ENCODE peak calls at places on chromosomes 16 and 17, in ten cellular contexts. One of them, this sample, is unnamed.

GRCh38 chr16:3112058-3112880 is at the start of gene ZNF205:
- DNase-seq in H54: peak
- DNase-seq in ovary: peak
- DNase-seq in uterus: peak
- DNase-seq in sigmoid colon: peak
- DNase-seq in GM12891: no peak
- DNase-seq in IMR-90: peak
- DNase-seq in esophagus squamous epithelium: no peak
- DNase-seq in transverse colon: peak
- DNase-seq in A549: peak
- DNase-seq in this sample: peak

GRCh38 chr17:45223541-45224528 is 2.1 kb downstream of the FMNL1 start:
- DNase-seq in sigmoid colon: no peak
- DNase-seq in ovary: no peak
- DNase-seq in IMR-90: no peak
- DNase-seq in A549: no peak
- DNase-seq in H54: peak
- DNase-seq in uterus: no peak
- DNase-seq in GM12891: no peak
- DNase-seq in transverse colon: no peak
- DNase-seq in esophagus squamous epithelium: no peak
- DNase-seq in this sample: no peak

GRCh38 chr16:69371564-69371963 is 14.2 kb downstream of the TERF2 start:
- DNase-seq in esophagus squamous epithelium: no peak
- DNase-seq in IMR-90: no peak
- DNase-seq in uterus: no peak
- DNase-seq in ovary: no peak
- DNase-seq in transverse colon: no peak
- DNase-seq in sigmoid colon: no peak
- DNase-seq in GM12891: no peak
- DNase-seq in H54: no peak
- DNase-seq in A549: no peak
- DNase-seq in this sample: no peak

GRCh38 chr17:68576811-68577551 is 24.2 kb downstream of the FAM20A start:
- DNase-seq in sigmoid colon: peak
- DNase-seq in IMR-90: peak
- DNase-seq in GM12891: no peak
- DNase-seq in transverse colon: no peak
- DNase-seq in A549: no peak
- DNase-seq in ovary: peak
- DNase-seq in esophagus squamous epithelium: no peak
- DNase-seq in H54: no peak
- DNase-seq in uterus: peak
- DNase-seq in this sample: no peak

GRCh38 chr17:39553326-39553945 is 54.3 kb downstream of the NEUROD2 start:
- DNase-seq in A549: no peak
- DNase-seq in H54: peak
- DNase-seq in GM12891: no peak
- DNase-seq in transverse colon: no peak
- DNase-seq in esophagus squamous epithelium: no peak
- DNase-seq in IMR-90: peak
- DNase-seq in ovary: no peak
- DNase-seq in uterus: no peak
- DNase-seq in sigmoid colon: no peak
- DNase-seq in this sample: peak

GRCh38 chr16:12588510-12588909 is 215.2 kb downstream of the CPPED1 start:
- DNase-seq in A549: no peak
- DNase-seq in sigmoid colon: no peak
- DNase-seq in transverse colon: no peak
- DNase-seq in esophagus squamous epithelium: no peak
- DNase-seq in IMR-90: no peak
- DNase-seq in uterus: no peak
- DNase-seq in H54: no peak
- DNase-seq in ovary: no peak
- DNase-seq in GM12891: no peak
- DNase-seq in this sample: no peak

GRCh38 chr16:28274676-28275075 is 17.6 kb upstream of the SBK1 start:
- DNase-seq in ovary: no peak
- DNase-seq in IMR-90: no peak
- DNase-seq in A549: no peak
- DNase-seq in sigmoid colon: no peak
- DNase-seq in transverse colon: no peak
- DNase-seq in GM12891: no peak
- DNase-seq in uterus: no peak
- DNase-seq in H54: no peak
- DNase-seq in esophagus squamous epithelium: no peak
- DNase-seq in this sample: no peak

GRCh38 chr16:70778901-70779309 is 22.1 kb downstream of the VAC14 start:
- DNase-seq in uterus: peak
- DNase-seq in ovary: peak
- DNase-seq in IMR-90: peak
- DNase-seq in H54: peak
- DNase-seq in sigmoid colon: peak
- DNase-seq in GM12891: no peak
- DNase-seq in esophagus squamous epithelium: no peak
- DNase-seq in A549: peak
- DNase-seq in transverse colon: peak
- DNase-seq in this sample: no peak

GRCh38 chr17:39027037-39027436 is 59.8 kb upstream of the FBXO47 start:
- DNase-seq in sigmoid colon: peak
- DNase-seq in GM12891: peak
- DNase-seq in uterus: peak
- DNase-seq in ovary: peak
- DNase-seq in esophagus squamous epithelium: no peak
- DNase-seq in IMR-90: no peak
- DNase-seq in H54: peak
- DNase-seq in A549: peak
- DNase-seq in transverse colon: peak
- DNase-seq in this sample: peak

GRCh38 chr17:10681866-10682446 is 15.4 kb downstream of the SCO1 start:
- DNase-seq in uterus: no peak
- DNase-seq in A549: no peak
- DNase-seq in esophagus squamous epithelium: no peak
- DNase-seq in GM12891: no peak
- DNase-seq in IMR-90: peak
- DNase-seq in sigmoid colon: no peak
- DNase-seq in H54: no peak
- DNase-seq in ovary: no peak
- DNase-seq in transverse colon: no peak
- DNase-seq in this sample: no peak

GRCh38 chr17:4908711-4909496 is 6.0 kb upstream of the CHRNE start:
- DNase-seq in A549: peak
- DNase-seq in IMR-90: peak
- DNase-seq in esophagus squamous epithelium: no peak
- DNase-seq in GM12891: peak
- DNase-seq in sigmoid colon: peak
- DNase-seq in uterus: peak
- DNase-seq in H54: peak
- DNase-seq in transverse colon: peak
- DNase-seq in ovary: peak
- DNase-seq in this sample: peak

GRCh38 chr17:74987418-74987908 is at the start of gene CDR2L:
- DNase-seq in IMR-90: peak
- DNase-seq in ovary: peak
- DNase-seq in esophagus squamous epithelium: peak
- DNase-seq in H54: peak
- DNase-seq in GM12891: peak
- DNase-seq in sigmoid colon: peak
- DNase-seq in transverse colon: peak
- DNase-seq in uterus: peak
- DNase-seq in A549: peak
- DNase-seq in this sample: peak

GRCh38 chr17:60047046-60047445 is 31.7 kb downstream of the HEATR6 start:
- DNase-seq in ovary: no peak
- DNase-seq in sigmoid colon: no peak
- DNase-seq in esophagus squamous epithelium: no peak
- DNase-seq in IMR-90: no peak
- DNase-seq in GM12891: no peak
- DNase-seq in uterus: no peak
- DNase-seq in A549: no peak
- DNase-seq in transverse colon: no peak
- DNase-seq in H54: no peak
- DNase-seq in this sample: no peak

GRCh38 chr16:14309001-14309886 is 238.1 kb downstream of the MRTFB start:
- DNase-seq in IMR-90: peak
- DNase-seq in sigmoid colon: no peak
- DNase-seq in transverse colon: no peak
- DNase-seq in H54: no peak
- DNase-seq in A549: no peak
- DNase-seq in esophagus squamous epithelium: no peak
- DNase-seq in ovary: no peak
- DNase-seq in uterus: no peak
- DNase-seq in GM12891: no peak
- DNase-seq in this sample: no peak

GRCh38 chr17:9037741-9038140 is 16.4 kb downstream of the NTN1 start:
- DNase-seq in sigmoid colon: no peak
- DNase-seq in uterus: no peak
- DNase-seq in esophagus squamous epithelium: no peak
- DNase-seq in IMR-90: no peak
- DNase-seq in transverse colon: no peak
- DNase-seq in A549: no peak
- DNase-seq in H54: no peak
- DNase-seq in ovary: no peak
- DNase-seq in GM12891: no peak
- DNase-seq in this sample: peak

DNA sequence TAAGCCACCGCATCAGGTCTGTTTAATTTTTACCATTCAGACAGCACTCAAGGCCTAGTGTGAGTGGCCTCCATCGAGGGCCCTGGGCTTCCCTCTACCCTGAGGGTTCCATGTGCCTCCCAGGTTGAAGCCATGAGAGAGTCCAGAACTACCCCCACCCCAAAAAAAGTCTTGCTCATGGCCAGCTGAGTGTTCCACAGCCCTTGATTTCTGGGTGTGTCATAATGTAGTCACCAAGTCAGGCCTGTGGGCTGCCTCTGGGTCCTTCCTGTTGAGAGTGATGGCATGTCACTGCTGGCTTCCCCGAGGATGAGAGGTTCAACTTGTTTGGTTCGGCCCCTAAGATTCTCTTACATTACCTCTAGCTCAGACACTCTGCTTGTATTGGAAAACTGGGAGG is 100.6 kb downstream of the PITPNC1 start:
- DNase-seq in sigmoid colon: no peak
- DNase-seq in transverse colon: no peak
- DNase-seq in H54: peak
- DNase-seq in ovary: no peak
- DNase-seq in uterus: no peak
- DNase-seq in esophagus squamous epithelium: no peak
- DNase-seq in A549: no peak
- DNase-seq in GM12891: no peak
- DNase-seq in IMR-90: peak
- DNase-seq in this sample: no peak
- TF ChIP-seq POLR2A in sigmoid colon: no peak
- TF ChIP-seq POLR2A in transverse colon: no peak
- TF ChIP-seq POLR2A in H54: no peak
- TF ChIP-seq POLR2A in ovary: no peak
- TF ChIP-seq POLR2A in uterus: no peak
- TF ChIP-seq POLR2A in esophagus squamous epithelium: no peak
- TF ChIP-seq POLR2A in A549: no peak
- TF ChIP-seq POLR2A in GM12891: no peak
- TF ChIP-seq POLR2A in IMR-90: no peak
- TF ChIP-seq POLR2A in this sample: no peak

GRCh38 chr16:4404247-4404966 is 12.0 kb downstream of the CORO7 start:
- DNase-seq in uterus: peak
- DNase-seq in esophagus squamous epithelium: no peak
- DNase-seq in GM12891: peak
- DNase-seq in ovary: peak
- DNase-seq in transverse colon: peak
- DNase-seq in IMR-90: no peak
- DNase-seq in H54: no peak
- DNase-seq in sigmoid colon: no peak
- DNase-seq in A549: peak
- DNase-seq in this sample: peak

GRCh38 chr16:4407543-4408322 is 8.7 kb downstream of the CORO7 start:
- DNase-seq in esophagus squamous epithelium: no peak
- DNase-seq in A549: no peak
- DNase-seq in H54: no peak
- DNase-seq in transverse colon: peak
- DNase-seq in ovary: no peak
- DNase-seq in GM12891: no peak
- DNase-seq in sigmoid colon: peak
- DNase-seq in uterus: peak
- DNase-seq in IMR-90: peak
- DNase-seq in this sample: no peak

GRCh38 chr16:4403133-4403949 is 13.1 kb downstream of the CORO7 start:
- DNase-seq in sigmoid colon: no peak
- DNase-seq in GM12891: no peak
- DNase-seq in A549: no peak
- DNase-seq in uterus: peak
- DNase-seq in H54: no peak
- DNase-seq in transverse colon: no peak
- DNase-seq in esophagus squamous epithelium: no peak
- DNase-seq in ovary: peak
- DNase-seq in IMR-90: no peak
- DNase-seq in this sample: no peak

GRCh38 chr16:4402439-4403132 is 13.8 kb downstream of the CORO7 start:
- DNase-seq in esophagus squamous epithelium: no peak
- DNase-seq in ovary: peak
- DNase-seq in GM12891: peak
- DNase-seq in sigmoid colon: peak
- DNase-seq in IMR-90: peak
- DNase-seq in A549: peak
- DNase-seq in H54: peak
- DNase-seq in transverse colon: peak
- DNase-seq in uterus: peak
- DNase-seq in this sample: peak

GRCh38 chr16:4404967-4405696 is 11.3 kb downstream of the CORO7 start:
- DNase-seq in A549: no peak
- DNase-seq in sigmoid colon: peak
- DNase-seq in esophagus squamous epithelium: no peak
- DNase-seq in H54: no peak
- DNase-seq in GM12891: peak
- DNase-seq in uterus: peak
- DNase-seq in ovary: peak
- DNase-seq in transverse colon: no peak
- DNase-seq in IMR-90: no peak
- DNase-seq in this sample: no peak
- TF ChIP-seq POLR2A in A549: no peak
- TF ChIP-seq POLR2A in sigmoid colon: no peak
- TF ChIP-seq POLR2A in esophagus squamous epithelium: no peak
- TF ChIP-seq POLR2A in H54: no peak
- TF ChIP-seq POLR2A in GM12891: no peak
- TF ChIP-seq POLR2A in uterus: no peak
- TF ChIP-seq POLR2A in ovary: no peak
- TF ChIP-seq POLR2A in transverse colon: no peak
- TF ChIP-seq POLR2A in IMR-90: no peak
- TF ChIP-seq POLR2A in this sample: no peak

GRCh38 chr17:64496786-64497564 is at the start of gene POLG2:
- DNase-seq in A549: peak
- DNase-seq in transverse colon: peak
- DNase-seq in uterus: peak
- DNase-seq in ovary: peak
- DNase-seq in esophagus squamous epithelium: peak
- DNase-seq in H54: peak
- DNase-seq in sigmoid colon: peak
- DNase-seq in GM12891: peak
- DNase-seq in IMR-90: peak
- DNase-seq in this sample: peak
- TF ChIP-seq POLR2A in A549: peak
- TF ChIP-seq POLR2A in transverse colon: peak
- TF ChIP-seq POLR2A in uterus: peak
- TF ChIP-seq POLR2A in ovary: peak
- TF ChIP-seq POLR2A in esophagus squamous epithelium: peak
- TF ChIP-seq POLR2A in H54: peak
- TF ChIP-seq POLR2A in sigmoid colon: no peak
- TF ChIP-seq POLR2A in GM12891: peak
- TF ChIP-seq POLR2A in IMR-90: peak
- TF ChIP-seq POLR2A in this sample: peak

GRCh38 chr17:73192894-73193701 is at the start of gene COG1:
- DNase-seq in IMR-90: peak
- DNase-seq in uterus: peak
- DNase-seq in ovary: peak
- DNase-seq in sigmoid colon: peak
- DNase-seq in A549: peak
- DNase-seq in transverse colon: peak
- DNase-seq in GM12891: peak
- DNase-seq in esophagus squamous epithelium: peak
- DNase-seq in H54: peak
- DNase-seq in this sample: peak
- TF ChIP-seq POLR2A in IMR-90: peak
- TF ChIP-seq POLR2A in uterus: no peak
- TF ChIP-seq POLR2A in ovary: peak
- TF ChIP-seq POLR2A in sigmoid colon: no peak
- TF ChIP-seq POLR2A in A549: peak
- TF ChIP-seq POLR2A in transverse colon: peak
- TF ChIP-seq POLR2A in GM12891: no peak
- TF ChIP-seq POLR2A in esophagus squamous epithelium: no peak
- TF ChIP-seq POLR2A in H54: peak
- TF ChIP-seq POLR2A in this sample: no peak

This sample was measured in erythroblast.